ENCODE peak calls at places on chromosomes 13 and 19, in seven cellular contexts. P is cardiac fibroblast; E is NCI-H510A treated with DMSO at 0.1 percent for 48 hours; N is fibroblast of mammary gland; G is effector CD4-positive, alpha-beta T cell; H is neural progenitor cell; O is activated T-helper 1 cell treated with Interleukin-2 at 50 U/mL for 16 hours. J is an unnamed sample.

GRCh38 chr13:98429081-98429480 is 147.8 kb downstream of the STK24 start:
- DNase-seq in H (no peak), O (no peak), P (no peak), E (no peak), G (no peak), N (no peak), J (no peak)

GRCh38 chr13:101416181-101417042 is at the start of gene NALCN:
- DNase-seq in N (no peak), E (no peak), P (peak), H (peak), O (no peak), G (no peak), J (no peak)

GRCh38 chr13:75754936-75755335 is 118.8 kb downstream of the LMO7 start:
- DNase-seq in P (no peak), G (no peak), E (no peak), H (no peak), O (no peak), N (no peak), J (no peak)

GRCh38 chr13:48009298-48009697 is 8.2 kb upstream of the SUCLA2 start:
- DNase-seq in N (peak), G (no peak), H (no peak), O (no peak), P (peak), E (no peak), J (peak)

GRCh38 chr19:43425567-43426392 is 11.1 kb downstream of the TEX101 start:
- DNase-seq in E (no peak), H (peak), P (peak), O (no peak), N (peak), G (no peak), J (no peak)

GRCh38 chr19:13700621-13701020 is 63.7 kb upstream of the MRI1 start:
- DNase-seq in H (no peak), N (no peak), P (no peak), E (no peak), O (no peak), G (no peak), J (no peak)

GRCh38 chr19:18743281-18743825 is 47.8 kb downstream of the COMP start:
- DNase-seq in H (peak), O (no peak), E (no peak), N (no peak), P (no peak), G (no peak), J (no peak)

GRCh38 chr19:3690551-3691371 is 9.5 kb downstream of the PIP5K1C start:
- DNase-seq in O (no peak), E (no peak), G (no peak), P (no peak), H (no peak), N (no peak), J (no peak)

GRCh38 chr13:110676511-110677204 is 29.3 kb downstream of the CARS2 start:
- DNase-seq in G (no peak), H (no peak), E (no peak), O (no peak), N (no peak), P (no peak), J (no peak)

GRCh38 chr19:32450217-32450616 is 44.6 kb downstream of the DPY19L3 start:
- DNase-seq in P (peak), G (no peak), E (no peak), N (no peak), O (no peak), H (no peak), J (no peak)

GRCh38 chr19:38661166-38661565 is 13.7 kb downstream of the ACTN4 start:
- DNase-seq in P (no peak), O (no peak), H (no peak), N (peak), G (no peak), E (no peak), J (no peak)

GRCh38 chr19:13015361-13016231 is 20.3 kb downstream of the NFIX start:
- DNase-seq in G (no peak), E (no peak), N (peak), H (peak), O (no peak), P (no peak), J (no peak)

GRCh38 chr13:65868106-65868505 is 1362.0 kb downstream of the PCDH9 start:
- DNase-seq in H (no peak), N (no peak), G (no peak), P (no peak), E (no peak), O (no peak), J (no peak)

GRCh38 chr19:17329768-17330545 is 4.7 kb downstream of the ANO8 start:
- DNase-seq in N (no peak), E (no peak), O (no peak), P (no peak), G (no peak), H (no peak), J (no peak)

GRCh38 chr13:98575009-98575866 is 1.7 kb downstream of the STK24 start:
- DNase-seq in E (no peak), G (no peak), O (no peak), N (no peak), P (peak), H (peak), J (no peak)

GRCh38 chr13:20573636-20574035 is 6.7 kb downstream of the IFT88 start:
- DNase-seq in N (no peak), G (no peak), H (no peak), E (no peak), P (no peak), O (no peak), J (no peak)

GRCh38 chr13:102825921-102826706 is 19.7 kb upstream of the ERCC5 start:
- DNase-seq in G (no peak), O (no peak), E (no peak), N (peak), H (no peak), P (peak), J (no peak)

GRCh38 chr13:78382481-78382880 is 220.9 kb downstream of the POU4F1 start:
- DNase-seq in E (no peak), N (no peak), O (no peak), P (no peak), H (no peak), G (no peak), J (no peak)

GRCh38 chr19:6423499-6424189 is 967 bp downstream of the KHSRP start:
- DNase-seq in O (no peak), G (no peak), H (peak), E (no peak), P (peak), N (peak), J (no peak)

GRCh38 chr13:55566334-55566733 is 1574.4 kb upstream of the PRR20A start:
- DNase-seq in H (no peak), E (no peak), N (no peak), O (no peak), G (no peak), P (no peak), J (no peak)

GRCh38 chr19:6925801-6926751 is 38.7 kb downstream of the ADGRE1 start:
- DNase-seq in E (no peak), G (no peak), P (peak), H (no peak), O (no peak), N (no peak), J (no peak)

GRCh38 chr13:64446372-64446771 is 2783.8 kb downstream of the PCDH9 start:
- DNase-seq in P (peak), H (no peak), G (no peak), E (no peak), O (no peak), N (no peak), J (no peak)

GRCh38 chr13:80340643-80341097 is 256 bp downstream of the SPRY2 start:
- DNase-seq in O (no peak), N (peak), P (peak), H (no peak), G (no peak), E (peak), J (peak)

GRCh38 chr19:56144816-56145215 is 3.7 kb downstream of the ZNF444 start:
- DNase-seq in H (no peak), O (no peak), G (no peak), P (no peak), E (no peak), N (no peak), J (no peak)

GRCh38 chr13:83815598-83815997 is 66.7 kb downstream of the SLITRK1 start:
- DNase-seq in H (peak), O (no peak), P (no peak), G (no peak), E (no peak), N (no peak), J (no peak)

GRCh38 chr19:41408256-41408655 is 10.6 kb downstream of the BCKDHA start:
- DNase-seq in P (no peak), H (no peak), N (no peak), G (no peak), E (no peak), O (no peak), J (no peak)

J was measured in breast epithelium.